ENCODE peak calls at places on chromosomes 1 and 21, in five cellular contexts. Q is stimulated activated CD8-positive, alpha-beta memory T cell treated with anti-CD3 and anti-CD28 coated beads, Interleukin-4, amount 100 ng/mL, for 4 hours; Z is kidney; E is tibial artery; I is NCI-H187. Y is an unnamed sample.

GRCh38 chr21:43899307-43900077 is 34.5 kb downstream of the AGPAT3 start:
- DNase-seq in Q (no peak), Z (peak), E (no peak), I (no peak), Y (no peak)

GRCh38 chr1:201917362-201918033 is 28.8 kb downstream of the SHISA4 start:
- DNase-seq in Q (no peak), Z (no peak), E (peak), I (no peak), Y (peak)

GRCh38 chr21:35737899-35738341 is 322.4 kb downstream of the SETD4 start:
- DNase-seq in Q (no peak), Z (no peak), E (peak), I (no peak), Y (no peak)

GRCh38 chr21:38289697-38290096 is 32.9 kb downstream of the KCNJ15 start:
- DNase-seq in Q (no peak), Z (no peak), E (peak), I (no peak), Y (peak)

GRCh38 chr1:18339161-18339560 is 141.6 kb upstream of the KLHDC7A start:
- DNase-seq in Q (no peak), Z (no peak), E (no peak), I (no peak), Y (no peak)

GRCh38 chr1:39646232-39647081 is 7.0 kb upstream of the HEYL start:
- DNase-seq in Q (no peak), Z (peak), E (peak), I (no peak), Y (peak)

GRCh38 chr1:12083766-12084165 is 20.7 kb downstream of the TNFRSF8 start:
- DNase-seq in Q (no peak), Z (no peak), E (no peak), I (no peak), Y (no peak)

GRCh38 chr1:219529116-219529515 is 83.8 kb downstream of the ZC3H11B start:
- DNase-seq in Q (no peak), Z (no peak), E (no peak), I (no peak), Y (no peak)

GRCh38 chr1:2104621-2105427 is 54.6 kb downstream of the PRKCZ start:
- DNase-seq in Q (no peak), Z (peak), E (no peak), I (peak), Y (no peak)

GRCh38 chr1:177355575-177355974 is 184.8 kb downstream of the BRINP2 start:
- DNase-seq in Q (no peak), Z (no peak), E (no peak), I (no peak), Y (peak)

GRCh38 chr1:40389234-40389815 is 15.8 kb downstream of the SMAP2 start:
- DNase-seq in Q (no peak), Z (no peak), E (no peak), I (no peak), Y (no peak)

GRCh38 chr1:47175227-47175934 is 14.5 kb downstream of the PDZK1IP1 start:
- DNase-seq in Q (no peak), Z (no peak), E (peak), I (no peak), Y (peak)

GRCh38 chr1:35883681-35884155 is 709 bp downstream of the AGO1 start:
- DNase-seq in Q (no peak), Z (peak), E (peak), I (no peak), Y (no peak)

Y was measured in bronchial epithelial cell.